ENCODE peak calls at places on chromosome 14, in five cellular contexts. N, U, T, O and C are unnamed samples. For H3K27me3, the result is how much of the 10 kb centered on the place peaks cover.

GRCh38 chr14:65303185-65303901 is 109.2 kb upstream of the FUT8 start:
- DNase-seq in N (no peak), U (no peak), T (no peak), O (no peak), C (no peak)

GRCh38 chr14:34711169-34711568 is 3.2 kb downstream of the CFL2 start:
- DNase-seq in N (no peak), U (peak), T (no peak), O (peak), C (no peak)

GRCh38 chr14:91269076-91269991 is 24.8 kb upstream of the GPR68 start:
- DNase-seq in N (no peak), U (no peak), T (no peak), O (no peak), C (no peak)

GRCh38 chr14:48325486-48325885 is 650.1 kb upstream of the MDGA2 start:
- DNase-seq in N (no peak), U (no peak), T (no peak), O (no peak), C (no peak)

GRCh38 chr14:86794689-86795088 is 1198.3 kb downstream of the GALC start:
- DNase-seq in N (no peak), U (no peak), T (no peak), O (no peak), C (no peak)

GRCh38 chr14:93960108-93960475 is 16.3 kb downstream of the ASB2 start:
- DNase-seq in N (no peak), U (no peak), T (no peak), O (no peak), C (no peak)

GRCh38 chr14:84399296-84399910 is 1130.5 kb upstream of the FLRT2 start:
- DNase-seq in N (no peak), U (no peak), T (no peak), O (no peak), C (no peak)

GRCh38 chr14:59046746-59047145 is 141.7 kb upstream of the DAAM1 start:
- DNase-seq in N (no peak), U (no peak), T (no peak), O (no peak), C (no peak)

GRCh38 chr14:87066221-87066817 is 926.7 kb downstream of the GALC start:
- DNase-seq in N (no peak), U (no peak), T (no peak), O (no peak), C (no peak)

GRCh38 chr14:44657688-44658388 is 150.8 kb upstream of the FSCB start:
- DNase-seq in N (no peak), U (no peak), T (no peak), O (no peak), C (peak)

GRCh38 chr14:58455593-58456265 is 28.2 kb downstream of the KIAA0586 start:
- DNase-seq in N (no peak), U (no peak), T (peak), O (no peak), C (peak)

GRCh38 chr14:82447586-82447985 is 913.9 kb upstream of the SEL1L start:
- DNase-seq in N (no peak), U (no peak), T (no peak), O (no peak), C (no peak)

GRCh38 chr14:104859900-104860299 is 5.2 kb upstream of the CEP170B start:
- DNase-seq in N (no peak), U (no peak), T (no peak), O (no peak), C (no peak)

GRCh38 chr14:40445020-40445419 is 1012.8 kb upstream of the FBXO33 start:
- DNase-seq in N (no peak), U (no peak), T (no peak), O (no peak), C (no peak)

GRCh38 chr14:50489851-50490250 is 42.5 kb downstream of the MAP4K5 start:
- DNase-seq in N (no peak), U (no peak), T (no peak), O (no peak), C (no peak)

GRCh38 chr14:74459289-74459946 is 33.4 kb upstream of the SYNDIG1L start:
- DNase-seq in N (no peak), U (peak), T (peak), O (no peak), C (no peak)

GRCh38 chr14:69554500-69554899 is 20.2 kb downstream of the CCDC177 start:
- DNase-seq in N (no peak), U (no peak), T (no peak), O (no peak), C (no peak)

GRCh38 chr14:65054471-65055085 is 47.7 kb downstream of the MAX start:
- DNase-seq in N (no peak), U (no peak), T (no peak), O (no peak), C (no peak)

GRCh38 chr14:99273025-99273723 is 1.2 kb upstream of the BCL11B start:
- DNase-seq in N (no peak), U (no peak), T (no peak), O (no peak), C (no peak)

GRCh38 chr14:105582639-105583038 is 56.3 kb downstream of the TMEM121 start:
- DNase-seq in N (no peak), U (no peak), T (no peak), O (no peak), C (no peak)

GRCh38 chr14:76904100-76904739 is 78.0 kb downstream of the LRRC74A start:
- DNase-seq in N (no peak), U (no peak), T (no peak), O (no peak), C (no peak)

GRCh38 chr14:92510972-92511371 is 2.6 kb upstream of the RIN3 start:
- DNase-seq in N (peak), U (peak), T (no peak), O (no peak), C (no peak)

GRCh38 chr14:92505826-92506225 is 7.8 kb upstream of the RIN3 start:
- DNase-seq in N (no peak), U (no peak), T (no peak), O (no peak), C (no peak)

GRCh38 chr14:92506230-92506629 is 7.4 kb upstream of the RIN3 start:
- DNase-seq in N (no peak), U (no peak), T (no peak), O (no peak), C (no peak)

GRCh38 chr14:92503756-92504491 is 9.7 kb upstream of the RIN3 start:
- DNase-seq in N (peak), U (no peak), T (no peak), O (no peak), C (no peak)

GRCh38 chr14:92507174-92507768 is 6.3 kb upstream of the RIN3 start:
- DNase-seq in N (peak), U (no peak), T (no peak), O (peak), C (no peak)
- TF ChIP-seq YY1 in N (no peak), U (no peak), T (no peak), O (no peak), C (no peak)

GRCh38 chr14:38105106-38105702 is 102.5 kb upstream of the SSTR1 start:
- DNase-seq in N (no peak), U (no peak), T (no peak), O (no peak), C (no peak)

GRCh38 chr14:38110258-38110657 is 97.4 kb upstream of the SSTR1 start:
- DNase-seq in N (no peak), U (no peak), T (no peak), O (no peak), C (no peak)

GRCh38 chr14:38103542-38104225 is 104.0 kb upstream of the SSTR1 start:
- DNase-seq in N (no peak), U (no peak), T (no peak), O (no peak), C (no peak)

GRCh38 chr14:38108681-38109080 is 99.0 kb upstream of the SSTR1 start:
- DNase-seq in N (no peak), U (no peak), T (no peak), O (no peak), C (no peak)

GRCh38 chr14:38107216-38107631 is 100.5 kb upstream of the SSTR1 start:
- DNase-seq in N (no peak), U (no peak), T (no peak), O (peak), C (no peak)
- H3K27me3 ChIP-seq in N (under half), U (under half), T (under half), O (under half), C (under half)

DNA sequence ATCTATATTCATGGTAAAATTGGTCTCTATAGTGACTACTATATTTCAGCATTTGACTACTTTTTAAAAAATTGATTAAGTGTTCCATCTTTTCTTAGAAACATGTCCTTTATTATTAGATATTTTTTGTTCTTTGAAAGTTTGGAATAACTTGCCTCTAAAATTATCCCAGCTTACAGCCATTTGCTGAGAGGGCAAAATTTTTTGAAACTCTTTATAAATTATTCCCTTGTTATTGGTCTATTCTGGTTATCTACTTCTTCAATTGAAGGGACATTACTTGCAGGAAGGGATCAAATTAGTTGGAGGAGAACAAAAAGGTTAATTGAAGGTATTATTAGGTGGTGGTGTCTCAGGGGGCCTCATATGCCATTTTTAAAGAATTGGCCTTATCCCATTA is 184.1 kb downstream of the TTC6 start:
- DNase-seq in N (no peak), U (no peak), T (no peak), O (no peak), C (no peak)
- TF ChIP-seq YY1 in N (no peak), U (no peak), T (no peak), O (no peak), C (no peak)

GRCh38 chr14:101559624-101560533 is 1.4 kb upstream of the DIO3 start:
- DNase-seq in N (no peak), U (no peak), T (no peak), O (no peak), C (no peak)

GRCh38 chr14:101559250-101559623 is 2.1 kb upstream of the DIO3 start:
- DNase-seq in N (no peak), U (no peak), T (no peak), O (no peak), C (no peak)

GRCh38 chr14:101561145-101561896 is at the start of gene DIO3:
- DNase-seq in N (peak), U (no peak), T (no peak), O (no peak), C (peak)

GRCh38 chr14:101561897-101562490 is 699 bp downstream of the DIO3 start:
- DNase-seq in N (no peak), U (no peak), T (no peak), O (no peak), C (no peak)

GRCh38 chr14:101560534-101561113 is 671 bp upstream of the DIO3 start:
- DNase-seq in N (no peak), U (no peak), T (no peak), O (no peak), C (no peak)
- H3K27me3 ChIP-seq in N (under half), U (under half), T (half or more), O (under half), C (half or more)

GRCh38 chr14:89282191-89282590 is 134.8 kb downstream of the FOXN3 start:
- DNase-seq in N (no peak), U (no peak), T (no peak), O (no peak), C (no peak)

GRCh38 chr14:89279649-89280232 is 137.3 kb downstream of the FOXN3 start:
- DNase-seq in N (no peak), U (no peak), T (no peak), O (no peak), C (no peak)

GRCh38 chr14:89277229-89277628 is 139.8 kb downstream of the FOXN3 start:
- DNase-seq in N (no peak), U (no peak), T (no peak), O (no peak), C (no peak)

GRCh38 chr14:89280612-89281011 is 136.4 kb downstream of the FOXN3 start:
- DNase-seq in N (no peak), U (no peak), T (no peak), O (no peak), C (no peak)

DNA sequence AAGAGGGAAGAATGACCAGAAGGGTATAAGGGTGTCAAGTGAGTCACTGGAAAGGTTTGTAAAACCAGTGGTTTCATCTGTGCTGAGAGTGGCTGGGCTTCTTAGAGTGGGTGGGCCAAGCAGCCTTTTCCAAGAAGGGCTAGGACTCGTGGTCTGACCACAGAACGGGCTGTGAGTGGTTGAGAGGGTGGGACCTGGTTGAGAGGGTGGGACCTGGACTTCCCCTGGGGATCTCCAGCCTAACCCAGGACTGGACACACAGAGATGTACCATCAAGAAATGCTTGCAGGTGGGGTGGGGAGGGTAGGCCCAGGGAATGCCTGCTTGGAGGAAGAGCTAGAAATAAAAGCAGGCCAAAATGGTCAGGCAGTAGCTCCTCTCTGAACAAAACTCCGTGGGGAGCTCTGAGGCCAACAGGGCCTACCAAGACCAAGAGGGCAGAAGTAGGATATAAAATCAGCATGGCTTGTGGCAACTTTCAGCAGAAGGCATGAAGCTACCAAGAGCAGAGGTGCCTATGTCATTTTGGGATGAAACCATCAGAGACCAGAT is 140.5 kb downstream of the FOXN3 start:
- DNase-seq in N (no peak), U (no peak), T (no peak), O (peak), C (no peak)
- TF ChIP-seq YY1 in N (no peak), U (no peak), T (no peak), O (peak), C (no peak)

GRCh38 chr14:63286071-63286470 is 32.7 kb downstream of the GPHB5 start:
- DNase-seq in N (no peak), U (no peak), T (no peak), O (no peak), C (no peak)
- H3K27me3 ChIP-seq in N (half or more), U (under half), T (under half), O (under half), C (under half)

DNA sequence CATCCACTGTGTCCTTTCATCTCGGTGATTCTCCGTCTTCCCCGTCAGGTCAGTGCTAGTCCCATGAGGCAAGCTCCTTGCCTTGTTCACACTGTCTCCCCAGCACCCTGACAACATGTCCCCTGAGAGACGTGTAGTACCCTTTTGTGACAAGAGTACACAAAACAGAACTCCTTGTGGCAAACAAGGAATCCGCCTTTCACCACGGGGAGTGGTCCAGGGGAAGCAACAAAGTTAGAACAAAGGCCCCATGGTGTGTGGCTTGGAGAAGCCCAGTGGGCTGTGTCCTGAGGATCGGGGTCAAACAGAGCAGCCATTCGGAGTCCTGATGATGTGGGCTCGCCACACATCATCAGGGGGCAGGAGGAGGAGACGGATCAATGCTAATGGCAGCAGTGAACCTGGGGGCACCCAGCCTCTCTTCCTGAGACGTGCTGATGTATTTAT is 112.1 kb downstream of the DICER1 start:
- DNase-seq in N (no peak), U (no peak), T (no peak), O (no peak), C (no peak)
- TF ChIP-seq YY1 in N (no peak), U (no peak), T (no peak), O (no peak), C (no peak)

GRCh38 chr14:26598672-26599131 is 869 bp upstream of the NOVA1 start:
- DNase-seq in N (no peak), U (no peak), T (no peak), O (no peak), C (no peak)
- H3K27me3 ChIP-seq in N (under half), U (under half), T (under half), O (under half), C (under half)

GRCh38 chr14:78697341-78697740 is 527.2 kb downstream of the NRXN3 start:
- DNase-seq in N (peak), U (peak), T (no peak), O (no peak), C (no peak)
- TF ChIP-seq YY1 in N (no peak), U (no peak), T (no peak), O (no peak), C (no peak)

DNA sequence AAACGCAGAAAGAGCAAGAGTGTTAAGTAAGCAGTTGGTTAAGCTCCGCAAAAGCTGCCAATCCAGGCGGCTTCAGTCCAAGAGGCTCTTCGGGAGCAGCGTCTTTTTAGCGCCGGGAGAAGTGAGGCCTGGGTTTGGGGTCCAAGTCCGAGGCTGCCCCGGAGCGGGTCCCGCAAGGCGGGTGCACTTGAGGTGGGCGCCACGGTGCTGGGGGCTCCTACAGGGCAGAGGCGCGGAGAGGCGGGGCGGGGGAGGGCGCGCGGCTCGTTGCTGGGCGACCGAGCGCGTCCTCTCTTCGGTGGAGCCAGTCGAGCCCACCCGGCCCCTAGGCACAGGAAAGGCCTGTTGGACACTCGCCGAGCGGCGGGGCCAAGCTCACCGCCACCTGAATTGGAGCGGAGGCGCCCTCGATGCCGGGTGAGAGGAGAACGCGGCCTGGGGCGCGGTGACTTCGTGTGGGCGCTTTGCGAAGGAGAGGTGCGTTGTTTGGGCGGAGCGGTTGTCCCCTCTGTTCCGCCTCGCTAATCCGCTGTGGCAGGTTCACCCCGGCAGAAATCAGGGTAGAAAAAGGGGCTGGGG is 15.6 kb downstream of the TTC6 start:
- DNase-seq in N (no peak), U (no peak), T (no peak), O (no peak), C (no peak)
- H3K27me3 ChIP-seq in N (under half), U (under half), T (under half), O (under half), C (under half)